ENCODE peak calls at places on chromosome 5, in four cellular contexts. D is NCI-H774; H is OCI-LY7; Q is activated CD4-positive, CD25-positive, alpha-beta regulatory T cell treated with anti-CD3 and anti-CD28 coated beads, Interleukin-2, amount 50 U/mL, for 72 hours. T is an unnamed sample.

GRCh38 chr5:74149395-74149794 is 491.1 kb downstream of the ENC1 start:
- DNase-seq in H (no peak), D (no peak), Q (no peak), T (no peak)

GRCh38 chr5:10441992-10442435 is 335 bp downstream of the ROPN1L start:
- DNase-seq in Q (no peak), H (no peak), D (no peak), T (no peak)

GRCh38 chr5:149937610-149938009 is 7.0 kb downstream of the PDE6A start:
- DNase-seq in H (no peak), Q (no peak), D (peak; percentile 88), T (no peak)

GRCh38 chr5:28164568-28164967 is 1126.2 kb upstream of the CDH9 start:
- DNase-seq in H (no peak), D (no peak), Q (no peak), T (no peak)

GRCh38 chr5:54206580-54207229 is 103.7 kb downstream of the ARL15 start:
- DNase-seq in D (no peak), H (no peak), Q (no peak), T (peak; percentile 27)

GRCh38 chr5:135053278-135053677 is 19.2 kb upstream of the PITX1 start:
- DNase-seq in Q (no peak), D (peak; percentile 37), H (peak; percentile 98), T (peak; percentile 89)

GRCh38 chr5:110651507-110651906 is 75.0 kb downstream of the TMEM232 start:
- DNase-seq in H (no peak), Q (no peak), D (no peak), T (no peak)

GRCh38 chr5:96651948-96652753 is 10.0 kb upstream of the CAST start:
- DNase-seq in H (peak; percentile 15), Q (no peak), D (no peak), T (no peak)

GRCh38 chr5:17620627-17621026 is 10.4 kb downstream of the TAF11L12 start:
- DNase-seq in D (no peak), H (no peak), Q (no peak), T (no peak)

GRCh38 chr5:140075371-140075770 is 32.3 kb upstream of the NRG2 start:
- DNase-seq in D (no peak), H (peak; percentile 8), Q (no peak), T (no peak)

GRCh38 chr5:125870271-125870670 is 552.9 kb upstream of the GRAMD2B start:
- DNase-seq in H (no peak), Q (no peak), D (no peak), T (no peak)

GRCh38 chr5:180396931-180397330 is 43.8 kb upstream of the GFPT2 start:
- DNase-seq in H (no peak), D (no peak), Q (no peak), T (no peak)

GRCh38 chr5:38500861-38501260 is 55.6 kb downstream of the LIFR start:
- DNase-seq in D (no peak), Q (no peak), H (no peak), T (no peak)

GRCh38 chr5:149433524-149434131 is 54.5 kb upstream of the IL17B start:
- DNase-seq in H (peak; percentile 22), Q (no peak), D (no peak), T (no peak)

GRCh38 chr5:150639317-150639738 is 1.1 kb upstream of the SYNPO start:
- DNase-seq in D (no peak), H (no peak), Q (no peak), T (no peak)

GRCh38 chr5:111782171-111782570 is 25.2 kb upstream of the NREP start:
- DNase-seq in H (no peak), Q (no peak), D (no peak), T (no peak)

GRCh38 chr5:146562461-146562860 is 46.5 kb upstream of the GPR151 start:
- DNase-seq in H (no peak), D (no peak), Q (no peak), T (no peak)

GRCh38 chr5:165617491-165617890 is 2112.1 kb downstream of the MAT2B start:
- DNase-seq in D (no peak), H (no peak), Q (no peak), T (no peak)

GRCh38 chr5:95664204-95664786 is 17.7 kb downstream of the RFESD start:
- DNase-seq in Q (no peak), D (peak; percentile 7), H (peak; percentile 42), T (no peak)

GRCh38 chr5:43543434-43543833 is 13.4 kb downstream of the PAIP1 start:
- DNase-seq in D (no peak), H (no peak), Q (no peak), T (no peak)

GRCh38 chr5:28807230-28807629 is 1768.8 kb upstream of the CDH9 start:
- DNase-seq in H (no peak), D (no peak), Q (no peak), T (no peak)

GRCh38 chr5:132419517-132420468 is 50.3 kb downstream of the SLC22A5 start:
- DNase-seq in D (peak; percentile 63), Q (peak; percentile 66), H (peak; percentile 82), T (peak; percentile 65)

GRCh38 chr5:1718669-1719068 is 81.0 kb downstream of the MRPL36 start:
- DNase-seq in Q (no peak), H (peak; percentile 45), D (no peak), T (no peak)

GRCh38 chr5:159752622-159753275 is 163.5 kb upstream of the ADRA1B start:
- DNase-seq in D (no peak), Q (no peak), H (no peak), T (no peak)

GRCh38 chr5:89694026-89694540 is 715.5 kb downstream of the CETN3 start:
- DNase-seq in H (no peak), D (no peak), Q (no peak), T (no peak)

GRCh38 chr5:125409496-125410351 is 663.3 kb upstream of the ZNF608 start:
- DNase-seq in Q (no peak), D (no peak), H (no peak), T (no peak)